ENCODE peak calls at places on chromosomes 5 and 9, in four cellular contexts. V is BE2C, F is heart right ventricle, U is GM20000. R is an unnamed sample.

GRCh38 chr5:42399702-42400101 is 23.5 kb upstream of the GHR start:
- DNase-seq in V (no peak), U (no peak), F (no peak), R (no peak)

GRCh38 chr5:33969572-33970452 is 14.7 kb downstream of the SLC45A2 start:
- DNase-seq in F (no peak), U (peak; percentile 66), V (no peak), R (peak; percentile 15)

GRCh38 chr5:128635379-128635778 is 97.3 kb upstream of the FBN2 start:
- DNase-seq in F (no peak), U (no peak), V (no peak), R (no peak)

GRCh38 chr9:130768265-130768664 is 66.8 kb upstream of the ABL1 start:
- DNase-seq in U (no peak), V (peak; percentile 30), F (no peak), R (no peak)

GRCh38 chr9:133876144-133876543 is 116.0 kb downstream of the VAV2 start:
- DNase-seq in U (no peak), V (peak; percentile 78), F (no peak), R (no peak)

GRCh38 chr5:176798949-176799348 is 11.4 kb upstream of the UNC5A start:
- DNase-seq in F (no peak), V (no peak), U (no peak), R (no peak)

GRCh38 chr5:168390491-168390890 is 95.8 kb upstream of the RARS1 start:
- DNase-seq in U (no peak), F (no peak), V (no peak), R (no peak)

GRCh38 chr9:131402738-131403492 is 9.0 kb downstream of the PRRC2B start:
- DNase-seq in F (peak; percentile 79), V (no peak), U (no peak), R (no peak)

GRCh38 chr9:16705121-16705604 is 165.3 kb downstream of the BNC2 start:
- DNase-seq in F (peak; percentile 73), V (peak; percentile 20), U (no peak), R (no peak)

GRCh38 chr9:78871452-78872331 is 574.8 kb downstream of the PSAT1 start:
- DNase-seq in U (no peak), V (no peak), F (no peak), R (no peak)

GRCh38 chr5:39202594-39203290 is 16.6 kb downstream of the FYB1 start:
- DNase-seq in F (no peak), V (no peak), U (no peak), R (peak; percentile 58)

GRCh38 chr5:179089502-179089901 is 29.3 kb downstream of the ZNF354C start:
- DNase-seq in F (no peak), U (no peak), V (no peak), R (no peak)

GRCh38 chr5:180208038-180208434 is 975 bp downstream of the RASGEF1C start:
- DNase-seq in V (no peak), U (no peak), F (no peak), R (no peak)

GRCh38 chr5:50325237-50325832 is 115.8 kb downstream of the EMB start:
- DNase-seq in V (no peak), U (peak; percentile 12), F (no peak), R (no peak)

GRCh38 chr9:134642385-134643181 is 980 bp downstream of the COL5A1 start:
- DNase-seq in V (peak; percentile 39), F (peak; percentile 62), U (peak; percentile 49), R (no peak)

GRCh38 chr9:12391839-12392509 is 301.2 kb upstream of the TYRP1 start:
- DNase-seq in V (no peak), U (no peak), F (no peak), R (no peak)

GRCh38 chr5:134948929-134949328 is 18.8 kb upstream of the CATSPER3 start:
- DNase-seq in F (no peak), V (peak; percentile 21), U (no peak), R (no peak)

GRCh38 chr9:122031806-122032205 is 61.3 kb downstream of the TTLL11 start:
- DNase-seq in F (no peak), V (no peak), U (no peak), R (no peak)

GRCh38 chr9:16871358-16872151 is 1.1 kb upstream of the BNC2 start:
- DNase-seq in V (peak; percentile 42), F (peak; percentile 57), U (peak; percentile 42), R (peak; percentile 30)

GRCh38 chr5:127386557-127386956 is 96.0 kb downstream of the MEGF10 start:
- DNase-seq in V (no peak), U (no peak), F (no peak), R (no peak)

GRCh38 chr5:126656397-126657007 is 55.8 kb downstream of the PHAX start:
- DNase-seq in V (peak; percentile 20), U (peak; percentile 51), F (no peak), R (peak; percentile 41)

GRCh38 chr5:74251106-74252032 is 389.2 kb downstream of the ENC1 start:
- DNase-seq in U (no peak), F (no peak), V (no peak), R (no peak)

GRCh38 chr5:149611327-149611726 is 30.0 kb downstream of the ARHGEF37 start:
- DNase-seq in U (no peak), F (no peak), V (no peak), R (no peak)

GRCh38 chr9:35500130-35500748 is 10.3 kb downstream of the RUSC2 start:
- DNase-seq in F (no peak), V (no peak), U (no peak), R (peak; percentile 7)

GRCh38 chr5:34722183-34722582 is 66.1 kb downstream of the RAI14 start:
- DNase-seq in F (no peak), V (no peak), U (no peak), R (no peak)

GRCh38 chr9:98916660-98917059 is 27.0 kb upstream of the COL15A1 start:
- DNase-seq in F (peak; percentile 59), U (no peak), V (no peak), R (no peak)

GRCh38 chr9:2016411-2017208 is 1.5 kb downstream of the SMARCA2 start:
- DNase-seq in U (peak; percentile 80), F (peak; percentile 82), V (peak; percentile 18), R (peak; percentile 61)

GRCh38 chr9:97900738-97901565 is 21.3 kb downstream of the TRMO start:
- DNase-seq in F (no peak), V (peak; percentile 14), U (peak; percentile 46), R (peak; percentile 32)

GRCh38 chr5:38467353-38468040 is 88.9 kb downstream of the LIFR start:
- DNase-seq in U (no peak), V (no peak), F (peak; percentile 64), R (no peak)

GRCh38 chr5:30343707-30344106 is 849.8 kb upstream of the CDH6 start:
- DNase-seq in U (no peak), V (no peak), F (no peak), R (no peak)

GRCh38 chr5:143968071-143968878 is 156.3 kb downstream of the HMHB1 start:
- DNase-seq in F (no peak), V (no peak), U (peak; percentile 44), R (no peak)
- TF ChIP-seq CTCF in F (peak; percentile 56), V (peak; percentile 52), U (peak; percentile 17), R (peak; percentile 71)

GRCh38 chr5:173010547-173011464 is 27.2 kb downstream of the ATP6V0E1 start:
- DNase-seq in U (no peak), F (peak; percentile 54), V (no peak), R (no peak)
- TF ChIP-seq CTCF in U (no peak), F (peak; percentile 73), V (no peak), R (no peak)

GRCh38 chr9:136051568-136052432 is 43.3 kb downstream of the NACC2 start:
- DNase-seq in F (peak; percentile 52), U (peak; percentile 29), V (peak; percentile 51), R (peak; percentile 44)

GRCh38 chr9:136050266-136050705 is 44.8 kb downstream of the NACC2 start:
- DNase-seq in U (no peak), F (no peak), V (no peak), R (no peak)

GRCh38 chr9:136052433-136052880 is 42.6 kb downstream of the NACC2 start:
- DNase-seq in F (no peak), V (no peak), U (no peak), R (no peak)

GRCh38 chr9:136049451-136050265 is 45.4 kb downstream of the NACC2 start:
- DNase-seq in V (peak; percentile 9), F (no peak), U (peak; percentile 27), R (no peak)

DNA sequence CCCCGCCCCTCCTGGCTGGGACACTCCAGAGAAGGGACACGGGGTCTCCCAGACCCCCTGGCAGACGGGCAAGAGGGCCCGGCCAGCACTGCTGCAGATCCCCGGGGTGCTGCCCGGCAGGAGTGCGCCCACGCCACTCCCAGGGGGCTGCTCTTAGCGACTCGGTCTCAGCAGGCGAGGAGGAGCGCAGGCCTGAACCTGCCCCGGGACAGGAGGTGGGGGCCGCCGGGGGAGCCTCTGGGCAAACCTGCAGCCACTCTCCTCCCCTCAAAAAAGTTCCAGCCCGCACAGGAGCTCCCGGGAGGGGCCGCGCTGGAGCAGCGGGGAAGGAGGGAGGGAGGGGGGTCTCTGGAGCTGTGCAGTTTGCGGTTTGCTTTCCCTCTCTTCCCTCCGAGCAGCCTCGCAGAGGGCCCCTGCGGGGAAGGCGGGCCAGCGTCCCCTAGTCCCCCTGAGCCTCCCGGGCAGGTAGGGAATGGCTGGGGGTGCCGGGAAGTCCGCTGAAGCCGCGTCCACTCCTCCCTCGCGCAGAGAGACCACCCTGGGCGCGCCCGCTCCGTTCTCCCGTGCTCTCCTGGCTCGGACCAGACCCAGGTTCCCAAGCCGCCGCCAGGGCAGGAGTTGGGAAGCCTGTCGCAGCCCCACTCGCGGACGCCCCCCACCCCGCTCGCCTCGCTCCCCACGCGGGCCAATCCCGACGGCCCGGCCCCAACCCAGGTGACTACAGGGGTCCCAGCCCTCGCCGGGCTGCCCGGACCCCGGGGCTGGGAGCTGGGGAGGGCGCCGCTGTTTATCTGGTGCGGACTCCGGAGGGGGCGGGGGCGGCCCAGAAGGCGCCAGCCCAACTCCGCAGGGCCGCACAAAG is 44.2 kb downstream of the NACC2 start:
- DNase-seq in V (no peak), F (no peak), U (peak; percentile 49), R (no peak)
- TF ChIP-seq CTCF in V (no peak), F (peak; percentile 5), U (no peak), R (no peak)

GRCh38 chr5:72586788-72587530 is 79.7 kb upstream of the ZNF366 start:
- DNase-seq in U (no peak), F (no peak), V (no peak), R (no peak)

GRCh38 chr5:72587909-72588308 is 80.7 kb upstream of the ZNF366 start:
- DNase-seq in V (no peak), U (no peak), F (no peak), R (no peak)

GRCh38 chr5:72584466-72584865 is 77.3 kb upstream of the ZNF366 start:
- DNase-seq in U (peak; percentile 55), F (no peak), V (no peak), R (no peak)
- TF ChIP-seq CTCF in U (no peak), F (no peak), V (peak; percentile 21), R (no peak)

GRCh38 chr9:114153761-114154596 is 1.4 kb upstream of the COL27A1 start:
- DNase-seq in U (no peak), F (no peak), V (no peak), R (peak; percentile 15)
- TF ChIP-seq CTCF in U (no peak), F (peak; percentile 50), V (peak; percentile 16), R (no peak)